ENCODE peak calls at places on chromosome 10, in six cellular contexts. B is ovary, K is prostate gland, U is sigmoid colon, W is body of pancreas, Z is lower leg skin. A is an unnamed sample.

GRCh38 chr10:109971640-109972039 is 36.1 kb upstream of the ADD3 start:
- DNase-seq in B (no peak), K (no peak), U (no peak), W (no peak), Z (no peak), A (no peak)

GRCh38 chr10:65793738-65794425 is 1132.0 kb upstream of the LRRTM3 start:
- DNase-seq in B (no peak), K (peak; percentile 20), U (no peak), W (peak; percentile 78), Z (no peak), A (no peak)

GRCh38 chr10:70784476-70784875 is 701 bp downstream of the TBATA start:
- DNase-seq in B (no peak), K (no peak), U (no peak), W (no peak), Z (no peak), A (no peak)

GRCh38 chr10:5559642-5560141 is 34.9 kb downstream of the CALML3 start:
- DNase-seq in B (no peak), K (no peak), U (peak; percentile 78), W (no peak), Z (no peak), A (peak; percentile 57)

GRCh38 chr10:103227416-103227815 is 18.3 kb upstream of the RPEL1 start:
- DNase-seq in B (no peak), K (no peak), U (no peak), W (no peak), Z (no peak), A (no peak)

GRCh38 chr10:6958723-6959122 is 378.6 kb upstream of the PRKCQ start:
- DNase-seq in B (no peak), K (no peak), U (no peak), W (no peak), Z (no peak), A (no peak)

GRCh38 chr10:56178210-56178609 is 182.8 kb downstream of the ZWINT start:
- DNase-seq in B (no peak), K (no peak), U (no peak), W (no peak), Z (no peak), A (no peak)

GRCh38 chr10:4804505-4804904 is 21.5 kb upstream of the AKR1E2 start:
- DNase-seq in B (no peak), K (no peak), U (no peak), W (no peak), Z (no peak), A (peak; percentile 73)

GRCh38 chr10:119817991-119818888 is 54.4 kb downstream of the MCMBP start:
- DNase-seq in B (peak; percentile 90), K (peak; percentile 36), U (peak; percentile 89), W (peak; percentile 49), Z (peak; percentile 19), A (peak; percentile 29)

DNA sequence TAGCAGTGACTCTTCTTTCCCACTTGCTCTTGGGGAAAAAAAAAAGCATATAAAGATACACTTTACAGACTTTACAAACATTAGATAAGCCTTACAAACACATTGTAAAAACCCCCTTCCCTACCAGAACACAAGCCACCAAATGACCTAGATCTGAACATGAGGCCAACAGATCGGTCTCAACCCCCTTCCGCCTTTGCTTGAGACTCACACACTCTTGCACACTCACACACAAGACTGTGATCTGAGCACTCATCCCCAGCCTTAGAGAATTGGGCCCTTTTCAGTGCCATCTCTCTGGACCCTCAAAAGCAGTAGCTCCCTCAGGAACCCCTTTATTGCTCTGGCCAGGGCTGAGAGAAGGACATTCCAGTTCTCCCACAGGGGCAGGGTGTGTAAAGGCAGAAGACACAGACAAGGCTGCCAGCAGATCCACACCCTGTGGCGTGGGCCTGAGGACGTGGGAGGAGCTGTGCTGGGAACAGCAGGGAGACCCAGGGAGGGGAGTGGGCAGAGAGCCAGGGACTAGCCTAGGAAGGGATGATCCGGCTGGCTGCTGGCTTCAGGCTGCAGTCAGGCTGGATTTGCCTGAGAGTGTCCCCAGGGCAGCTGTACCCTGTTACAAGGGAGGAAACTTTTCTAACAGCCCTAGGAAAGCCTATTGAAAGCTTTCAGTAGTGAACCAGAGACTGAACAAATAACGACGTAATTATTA is 206.7 kb downstream of the KIAA1217 start:
- DNase-seq in B (peak; percentile 88), K (peak; percentile 85), U (peak; percentile 92), W (peak; percentile 54), Z (peak; percentile 86), A (no peak)
- TF ChIP-seq POLR2A in B (no peak), K (no peak), U (no peak), W (no peak), Z (no peak), A (no peak)

GRCh38 chr10:115092555-115093285 is 445 bp upstream of the ATRNL1 start:
- DNase-seq in B (peak; percentile 75), K (no peak), U (no peak), W (peak; percentile 50), Z (no peak), A (peak; percentile 22)

GRCh38 chr10:115094605-115095004 is 1.4 kb downstream of the ATRNL1 start:
- DNase-seq in B (no peak), K (no peak), U (no peak), W (no peak), Z (no peak), A (no peak)

GRCh38 chr10:115092258-115092554 is 959 bp upstream of the ATRNL1 start:
- DNase-seq in B (no peak), K (no peak), U (no peak), W (no peak), Z (no peak), A (no peak)

GRCh38 chr10:115093776-115094361 is 704 bp downstream of the ATRNL1 start:
- DNase-seq in B (peak; percentile 64), K (no peak), U (no peak), W (peak; percentile 57), Z (no peak), A (no peak)

GRCh38 chr10:115093286-115093775 is at the start of gene ATRNL1:
- DNase-seq in B (peak; percentile 69), K (no peak), U (peak; percentile 65), W (peak; percentile 62), Z (no peak), A (no peak)
- TF ChIP-seq POLR2A in B (peak; percentile 51), K (no peak), U (no peak), W (no peak), Z (no peak), A (no peak)

GRCh38 chr10:62815373-62816111 is 624 bp downstream of the EGR2 start:
- DNase-seq in B (peak; percentile 34), K (peak; percentile 8), U (no peak), W (peak; percentile 8), Z (no peak), A (peak; percentile 15)

GRCh38 chr10:62818426-62819011 is 2.4 kb upstream of the EGR2 start:
- DNase-seq in B (peak; percentile 45), K (no peak), U (no peak), W (peak; percentile 48), Z (no peak), A (peak; percentile 6)

GRCh38 chr10:62817763-62818425 is 1.7 kb upstream of the EGR2 start:
- DNase-seq in B (peak; percentile 69), K (peak; percentile 54), U (peak; percentile 81), W (peak; percentile 82), Z (peak; percentile 30), A (peak; percentile 62)

GRCh38 chr10:62816179-62817119 is at the start of gene EGR2:
- DNase-seq in B (peak; percentile 87), K (peak; percentile 93), U (peak; percentile 97), W (peak; percentile 95), Z (peak; percentile 93), A (peak; percentile 91)

DNA sequence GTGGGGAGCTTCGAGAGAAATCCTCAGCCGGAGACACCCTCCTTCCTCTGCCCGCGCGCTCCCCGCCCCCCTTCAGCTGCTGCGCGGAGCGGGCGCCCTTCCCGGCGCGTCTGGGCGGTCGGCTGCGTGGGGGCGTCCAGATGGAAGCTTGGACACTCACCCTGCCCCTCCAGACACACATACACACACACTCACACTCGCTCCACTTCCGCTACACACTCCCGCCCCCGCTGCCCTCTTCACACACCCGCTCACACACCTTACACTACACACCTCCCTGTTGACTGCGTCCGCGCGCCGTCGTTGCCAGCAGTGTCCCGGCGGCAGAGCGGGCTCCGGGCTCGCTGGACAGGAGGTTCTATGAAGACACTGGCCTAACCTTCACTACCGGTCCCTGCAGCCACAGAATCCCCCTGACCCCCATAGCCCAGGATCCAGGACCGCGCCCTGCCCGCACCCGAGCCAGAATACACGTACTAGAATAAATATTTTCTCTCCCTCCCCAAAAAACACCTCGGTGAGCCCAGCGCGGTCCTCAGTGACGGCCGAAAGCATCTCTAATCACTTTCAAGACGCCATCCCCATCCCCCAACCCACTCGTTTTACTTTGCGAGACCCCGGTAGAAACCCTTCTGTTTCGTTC is 1.1 kb upstream of the EGR2 start:
- DNase-seq in B (peak; percentile 65), K (peak; percentile 33), U (peak; percentile 75), W (peak; percentile 58), Z (peak; percentile 35), A (peak; percentile 29)
- TF ChIP-seq POLR2A in B (no peak), K (no peak), U (no peak), W (peak; percentile 20), Z (no peak), A (no peak)

GRCh38 chr10:102065561-102066420 is 642 bp downstream of the HPS6 start:
- DNase-seq in B (peak; percentile 48), K (peak; percentile 9), U (peak; percentile 68), W (peak; percentile 47), Z (no peak), A (no peak)
- TF ChIP-seq POLR2A in B (no peak), K (no peak), U (no peak), W (no peak), Z (no peak), A (no peak)

A was measured in endothelial cell of umbilical vein.